ENCODE peak calls at places on chromosomes 16 and 17, in eight cellular contexts. B is AG04449; E is activated CD4-positive, alpha-beta T cell treated with anti-CD3 and anti-CD28 coated beads, Interleukin-2, amount 50 U/mL, for 1 hour; H is left cardiac atrium; W is progenitor cell of endocrine pancreas; C is substantia nigra; X is activated naive CD4-positive, alpha-beta T cell treated with anti-CD3 and anti-CD28 coated beads, Interleukin-2, amount 10 ng/mL, durations not matched to agents 7 days and 5 days; I is mesendoderm. D is an unnamed sample.

GRCh38 chr17:35291802-35292201 is 48.9 kb downstream of the SLFN5 start:
- DNase-seq in C (no peak), W (no peak), X (no peak), I (no peak), E (no peak), B (no peak), H (no peak), D (no peak)

GRCh38 chr16:83116274-83116892 is 489.6 kb downstream of the CDH13 start:
- DNase-seq in X (no peak), E (no peak), I (no peak), C (no peak), H (no peak), W (no peak), B (no peak), D (peak; percentile 57)

GRCh38 chr17:48915459-48916282 is 7.5 kb downstream of the UBE2Z start:
- DNase-seq in W (no peak), B (peak; percentile 72), I (no peak), C (no peak), H (no peak), E (no peak), X (peak; percentile 50), D (no peak)

GRCh38 chr17:58786586-58787295 is 31.1 kb downstream of the PPM1E start:
- DNase-seq in I (no peak), H (no peak), B (peak; percentile 34), E (no peak), W (no peak), X (no peak), C (no peak), D (no peak)

GRCh38 chr17:77297693-77298666 is 157.2 kb downstream of the SEC14L1 start:
- DNase-seq in I (no peak), E (no peak), X (no peak), W (no peak), C (no peak), B (no peak), H (no peak), D (no peak)

GRCh38 chr17:76498886-76499667 is 2.1 kb downstream of the RHBDF2 start:
- DNase-seq in I (peak; percentile 34), X (no peak), E (no peak), H (no peak), C (no peak), W (no peak), B (no peak), D (no peak)

GRCh38 chr17:7853693-7854043 is 1.2 kb upstream of the TMEM88 start:
- DNase-seq in H (peak; percentile 24), C (no peak), W (no peak), B (no peak), I (peak; percentile 48), X (no peak), E (no peak), D (peak; percentile 80)

GRCh38 chr16:57679016-57679415 is 10.9 kb downstream of the ADGRG3 start:
- DNase-seq in C (no peak), B (no peak), I (no peak), X (no peak), W (no peak), E (no peak), H (no peak), D (no peak)

GRCh38 chr16:85610059-85610445 is 3.1 kb upstream of the GSE1 start:
- DNase-seq in X (no peak), E (no peak), B (no peak), I (no peak), C (no peak), H (no peak), W (no peak), D (no peak)

D was measured in H7.